ENCODE peak calls at places on chromosomes 16 and 17, in eight cellular contexts. H is fibroblast of lung, S is K562, N is GM12878, R is PC-3, C is GM23338, J is HepG2, W is neural progenitor cell. I is an unnamed sample.

GRCh38 chr17:8628172-8628571 is 2.4 kb downstream of the MYH10 start:
- DNase-seq in R (no peak), W (peak), H (peak), S (peak), J (no peak), N (no peak), C (no peak), I (no peak)

GRCh38 chr16:80300456-80300855 is 240.3 kb upstream of the DYNLRB2 start:
- DNase-seq in J (no peak), S (no peak), H (no peak), W (no peak), N (no peak), C (no peak), R (no peak), I (no peak)

GRCh38 chr16:23119570-23119969 is 29.7 kb downstream of the USP31 start:
- DNase-seq in H (peak), W (no peak), S (no peak), N (no peak), J (no peak), R (no peak), C (no peak), I (peak)

GRCh38 chr17:50561796-50562195 is 1.3 kb downstream of the CACNA1G start:
- DNase-seq in S (no peak), R (no peak), W (no peak), N (no peak), J (no peak), C (no peak), H (no peak), I (no peak)

GRCh38 chr17:82929676-82930042 is 89.8 kb upstream of the ZNF750 start:
- DNase-seq in H (no peak), J (no peak), N (no peak), R (no peak), S (no peak), C (no peak), W (no peak), I (no peak)

GRCh38 chr16:24273511-24273910 is 17.4 kb downstream of the CACNG3 start:
- DNase-seq in H (peak), J (no peak), W (no peak), R (peak), C (no peak), S (no peak), N (no peak), I (peak)

GRCh38 chr17:83118071-83118841 is 38.8 kb downstream of the METRNL start:
- DNase-seq in R (no peak), H (no peak), C (no peak), N (no peak), W (no peak), J (no peak), S (no peak), I (no peak)

GRCh38 chr16:85003076-85003475 is 8.3 kb downstream of the ZDHHC7 start:
- DNase-seq in N (no peak), H (no peak), S (no peak), W (no peak), J (no peak), R (no peak), C (peak), I (no peak)

GRCh38 chr16:8594149-8594666 is 3.9 kb upstream of the TMEM114 start:
- DNase-seq in W (no peak), J (no peak), C (no peak), R (no peak), H (no peak), N (no peak), S (peak), I (no peak)

GRCh38 chr17:66548659-66549311 is 246.4 kb downstream of the PRKCA start:
- DNase-seq in J (no peak), W (no peak), C (no peak), R (no peak), S (no peak), H (no peak), N (no peak), I (no peak)

GRCh38 chr17:59762022-59762825 is 54.8 kb downstream of the VMP1 start:
- DNase-seq in N (no peak), J (no peak), W (no peak), C (no peak), R (peak), H (peak), S (no peak), I (peak)

GRCh38 chr16:5383737-5384136 is 286.1 kb upstream of the EEF2KMT start:
- DNase-seq in H (no peak), N (no peak), S (no peak), J (no peak), W (no peak), R (no peak), C (no peak), I (no peak)

DNA sequence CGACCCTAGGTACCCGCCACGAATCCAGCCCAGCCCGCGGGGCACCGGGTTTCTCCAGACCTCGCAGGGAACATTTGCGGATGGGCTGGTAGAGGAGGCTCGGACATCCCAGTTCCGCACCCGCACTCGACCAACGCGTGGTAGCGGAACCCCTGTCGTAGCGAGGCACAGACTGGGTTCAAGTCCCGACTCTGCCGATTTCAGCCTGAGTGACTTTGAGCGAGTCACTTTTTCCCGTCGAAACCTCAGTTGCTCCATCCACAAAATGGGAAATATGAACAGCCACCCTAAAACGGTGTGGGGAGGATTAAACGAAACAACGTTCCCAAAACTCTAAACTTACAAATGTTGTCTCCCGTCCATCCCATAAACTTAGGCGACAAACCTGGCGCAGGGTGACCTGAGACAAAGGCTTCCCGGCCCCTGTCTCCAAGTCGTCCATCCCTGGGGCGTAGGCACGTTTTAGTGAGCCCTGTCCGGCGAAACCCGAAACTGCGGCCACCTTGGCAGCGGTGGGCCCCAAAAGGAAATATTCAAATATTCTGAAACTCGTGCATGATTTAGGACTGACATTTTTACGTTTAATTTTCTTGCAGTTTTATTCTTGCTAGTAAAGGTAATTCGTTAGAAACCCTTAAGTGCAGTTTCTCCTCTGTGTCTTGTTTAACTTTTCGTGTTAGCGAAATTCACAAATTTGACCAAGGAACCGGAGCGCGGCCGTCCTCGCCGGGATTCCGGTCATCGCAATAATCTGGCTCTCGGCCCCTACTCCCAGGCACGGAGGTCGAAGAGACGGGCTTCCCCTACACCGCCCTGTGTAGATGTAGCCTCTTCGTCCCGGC is 2.0 kb upstream of the MLLT6 start:
- DNase-seq in N (no peak), R (peak), J (no peak), S (peak), W (no peak), C (peak), H (peak), I (no peak)
- TF ChIP-seq EZH2 in N (no peak), R (no peak), J (no peak), S (no peak), W (peak), C (peak), H (no peak), I (peak)

DNA sequence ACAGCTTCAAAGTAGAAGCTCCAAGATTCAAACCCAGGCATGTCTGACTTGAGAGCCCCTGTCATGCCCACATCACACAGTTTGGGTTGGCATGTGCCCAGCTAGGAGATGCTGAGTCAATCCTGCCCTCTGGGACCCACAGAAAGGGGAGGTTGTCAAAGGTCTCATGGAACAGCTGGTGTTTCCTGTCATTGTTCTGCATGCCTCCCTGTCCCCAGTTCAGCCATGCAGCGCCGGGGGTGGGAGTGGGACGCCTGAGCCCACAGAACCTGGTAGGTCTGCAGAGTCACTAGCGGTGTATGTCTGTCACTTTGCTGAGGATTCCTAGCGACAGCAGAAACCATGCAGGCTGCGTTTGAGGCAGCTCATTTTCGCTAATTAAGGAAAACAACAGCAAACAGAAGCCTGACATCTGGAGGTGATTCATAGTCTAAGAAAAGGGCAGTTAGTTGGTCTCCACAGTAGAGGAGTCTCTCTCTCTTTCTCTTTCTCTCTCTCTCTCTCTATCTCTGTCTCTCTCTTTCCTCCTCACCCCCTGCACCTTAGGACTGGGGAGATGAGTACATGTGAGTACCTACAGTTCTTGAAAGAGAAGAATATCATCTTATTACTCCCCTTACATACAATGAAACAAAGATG is 19.7 kb upstream of the CCL1 start:
- DNase-seq in W (no peak), J (no peak), N (peak), R (no peak), H (no peak), C (no peak), S (no peak), I (no peak)
- TF ChIP-seq CTCF in W (no peak), J (no peak), N (peak), R (no peak), H (no peak), C (no peak), S (no peak), I (no peak)

GRCh38 chr16:68134644-68135043 is 49.5 kb downstream of the NFATC3 start:
- DNase-seq in W (no peak), N (no peak), C (no peak), H (no peak), S (no peak), J (no peak), R (no peak), I (no peak)
- TF ChIP-seq EZH2 in W (no peak), N (no peak), C (no peak), H (no peak), S (no peak), J (no peak), R (no peak), I (no peak)

GRCh38 chr17:17784599-17785264 is 52.1 kb downstream of the SREBF1 start:
- DNase-seq in C (peak), J (peak), S (peak), N (no peak), R (peak), H (no peak), W (peak), I (no peak)
- TF ChIP-seq CTCF in C (no peak), J (peak), S (peak), N (no peak), R (peak), H (no peak), W (peak), I (peak)

GRCh38 chr17:30091166-30091670 is 25.4 kb upstream of the NSRP1 start:
- DNase-seq in C (no peak), W (peak), J (no peak), S (no peak), H (peak), N (no peak), R (no peak), I (peak)

GRCh38 chr17:30091771-30092170 is 24.8 kb upstream of the NSRP1 start:
- DNase-seq in S (no peak), W (no peak), H (peak), N (no peak), R (peak), J (no peak), C (no peak), I (peak)

GRCh38 chr17:30095507-30096244 is 20.9 kb upstream of the NSRP1 start:
- DNase-seq in H (peak), J (peak), S (peak), W (peak), N (peak), C (peak), R (peak), I (peak)

GRCh38 chr17:30092886-30093285 is 23.7 kb upstream of the NSRP1 start:
- DNase-seq in C (no peak), R (no peak), W (no peak), J (no peak), N (no peak), S (no peak), H (no peak), I (no peak)

GRCh38 chr17:30093463-30094147 is 23.0 kb upstream of the NSRP1 start:
- DNase-seq in N (peak), S (peak), C (peak), J (peak), H (peak), W (peak), R (peak), I (no peak)
- TF ChIP-seq EZH2 in N (no peak), S (no peak), C (no peak), J (no peak), H (no peak), W (no peak), R (no peak), I (no peak)

GRCh38 chr17:29954405-29954804 is 13.0 kb downstream of the EFCAB5 start:
- DNase-seq in C (peak), W (no peak), J (no peak), S (no peak), H (no peak), R (no peak), N (no peak), I (no peak)
- TF ChIP-seq CTCF in C (peak), W (no peak), J (no peak), S (peak), H (no peak), R (no peak), N (no peak), I (no peak)

DNA sequence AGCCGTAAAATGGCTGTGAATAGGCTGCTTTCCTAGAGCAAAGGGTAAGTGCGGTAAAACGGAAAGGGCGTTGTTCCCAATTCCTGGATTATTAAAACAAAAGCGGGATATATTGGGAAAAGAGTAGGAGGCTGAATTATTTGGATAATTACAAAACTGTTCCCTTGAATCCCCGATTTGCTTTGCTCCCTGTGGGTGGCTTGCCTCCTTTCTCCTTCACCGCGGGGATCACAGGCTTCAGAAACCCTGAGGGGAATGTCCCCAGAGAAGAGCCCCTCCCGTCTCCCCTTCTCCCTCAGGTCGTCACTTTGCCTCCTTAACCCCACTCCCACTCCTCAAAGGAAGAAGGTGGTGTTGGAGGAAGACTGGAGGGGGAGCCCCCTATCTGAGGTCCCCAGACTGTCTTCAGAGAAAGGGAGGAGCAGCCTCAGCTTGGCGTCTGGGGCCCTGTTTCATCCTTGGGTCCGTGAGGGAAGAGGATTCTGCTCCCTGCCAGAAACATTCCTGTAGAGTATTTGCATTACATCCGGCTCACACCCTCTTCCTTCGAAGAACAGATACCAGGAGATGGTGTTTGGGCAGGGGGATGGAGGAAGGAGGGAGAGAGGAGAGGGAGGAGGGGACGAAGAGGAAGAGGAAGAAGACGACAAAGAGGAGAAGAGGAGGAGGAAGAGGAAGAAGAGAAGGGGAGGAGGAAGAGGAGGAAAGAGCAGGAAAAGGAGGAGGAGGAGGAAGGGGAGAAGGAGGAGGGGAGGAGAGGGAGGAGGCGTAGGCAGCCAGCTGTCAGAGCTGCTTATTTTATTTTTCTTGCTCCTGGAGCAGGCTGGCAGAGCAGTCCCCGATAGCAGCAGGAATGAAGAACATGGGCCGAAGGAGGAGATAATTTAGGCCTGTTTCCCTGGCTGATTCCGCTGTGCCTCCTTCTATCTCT is 31.8 kb downstream of the MRM1 start:
- DNase-seq in J (no peak), C (peak), W (peak), S (no peak), R (no peak), H (no peak), N (no peak), I (no peak)
- TF ChIP-seq EZH2 in J (no peak), C (no peak), W (no peak), S (no peak), R (no peak), H (peak), N (no peak), I (peak)

DNA sequence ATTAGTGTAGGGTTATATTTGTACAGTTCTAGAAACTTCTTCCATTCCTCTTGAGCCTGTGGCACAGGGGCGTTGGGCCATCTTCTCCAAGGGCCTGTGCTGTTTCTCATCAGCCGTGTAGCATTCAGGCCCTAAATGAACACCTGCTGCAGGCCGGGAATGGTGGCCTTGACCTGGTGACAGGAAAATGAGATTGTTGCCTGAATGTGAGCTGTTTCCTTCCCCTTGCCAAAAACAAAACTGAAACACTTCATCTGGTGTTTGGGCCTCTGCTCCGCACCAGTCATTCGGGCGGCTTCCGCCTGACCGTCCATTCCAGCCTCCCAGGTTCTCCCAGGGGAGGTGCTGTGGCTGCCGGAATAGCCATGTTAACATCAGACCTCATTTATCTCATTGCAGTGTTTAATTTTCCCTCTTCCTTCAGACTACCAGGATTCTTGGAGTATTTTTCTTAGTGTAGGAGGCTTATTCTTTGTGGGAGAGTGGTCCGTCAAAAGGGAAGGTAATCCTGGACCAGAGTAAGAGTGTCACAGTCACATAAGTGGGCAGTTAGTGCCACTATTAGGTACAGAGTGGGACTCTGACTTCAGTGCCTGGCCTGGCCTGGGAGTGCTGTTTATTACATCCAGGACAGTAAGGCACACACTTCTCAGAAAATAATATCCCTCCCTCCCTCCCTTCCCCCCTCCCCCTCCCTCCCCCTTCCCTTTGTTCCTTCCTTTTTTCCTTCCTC is 61.9 kb downstream of the WWP2 start:
- DNase-seq in W (no peak), N (peak), R (no peak), S (no peak), C (no peak), J (no peak), H (no peak), I (no peak)
- TF ChIP-seq CTCF in W (no peak), N (no peak), R (no peak), S (no peak), C (no peak), J (peak), H (no peak), I (no peak)

GRCh38 chr16:51150894-51151320 is at the start of gene SALL1:
- DNase-seq in C (no peak), S (no peak), N (no peak), J (no peak), W (peak), R (no peak), H (no peak), I (no peak)
- TF ChIP-seq EZH2 in C (no peak), S (no peak), N (no peak), J (no peak), W (no peak), R (no peak), H (no peak), I (no peak)

DNA sequence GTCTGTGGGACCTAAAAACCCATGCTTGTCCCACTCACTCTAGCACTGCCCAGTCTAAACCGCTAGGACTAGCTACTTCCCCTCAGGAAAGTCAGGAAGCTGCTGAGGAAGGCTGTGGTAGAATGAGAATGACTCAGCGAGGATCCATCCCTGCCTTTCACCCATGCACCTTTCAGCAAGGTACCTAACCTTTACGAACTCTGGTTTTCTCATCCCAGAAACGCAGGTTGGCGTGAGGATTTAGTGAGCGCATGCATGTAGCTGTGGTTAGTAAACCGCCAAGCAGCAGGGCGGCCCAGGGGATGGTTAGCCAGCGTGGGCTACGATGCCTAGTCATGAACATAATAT is 26.3 kb upstream of the RFFL start:
- DNase-seq in N (no peak), C (peak), H (peak), J (peak), W (peak), S (peak), R (peak), I (no peak)
- TF ChIP-seq CTCF in N (no peak), C (no peak), H (no peak), J (no peak), W (no peak), S (no peak), R (no peak), I (no peak)

I was measured in astrocyte.